ENCODE peak calls at places on chromosomes 7 and 10, in seven cellular contexts. One of them, this sample, is unnamed.

GRCh38 chr10:31642296-31642695 is 286.3 kb downstream of the ARHGAP12 start:
- DNase-seq in lung: no peak
- DNase-seq in HCT116: no peak
- DNase-seq in A549: no peak
- DNase-seq in activated naive CD4-positive, alpha-beta T cell treated with anti-CD3 and anti-CD28 coated beads, Interleukin-2, amount 50 U/mL, for 16 hours: no peak
- DNase-seq in NCI-H2029: no peak
- DNase-seq in mesothelial cell of epicardium: no peak
- DNase-seq in this sample: no peak

GRCh38 chr10:49448924-49449323 is 53.0 kb upstream of the DRGX start:
- DNase-seq in lung: no peak
- DNase-seq in HCT116: no peak
- DNase-seq in A549: no peak
- DNase-seq in activated naive CD4-positive, alpha-beta T cell treated with anti-CD3 and anti-CD28 coated beads, Interleukin-2, amount 50 U/mL, for 16 hours: no peak
- DNase-seq in NCI-H2029: no peak
- DNase-seq in mesothelial cell of epicardium: no peak
- DNase-seq in this sample: no peak

GRCh38 chr7:29424295-29424983 is 139.2 kb upstream of the PRR15 start:
- DNase-seq in lung: no peak
- DNase-seq in HCT116: no peak
- DNase-seq in A549: no peak
- DNase-seq in activated naive CD4-positive, alpha-beta T cell treated with anti-CD3 and anti-CD28 coated beads, Interleukin-2, amount 50 U/mL, for 16 hours: no peak
- DNase-seq in NCI-H2029: no peak
- DNase-seq in mesothelial cell of epicardium: no peak
- DNase-seq in this sample: no peak

GRCh38 chr10:103192089-103192450 is 1.0 kb downstream of the NT5C2 start:
- DNase-seq in lung: no peak
- DNase-seq in HCT116: no peak
- DNase-seq in A549: peak
- DNase-seq in activated naive CD4-positive, alpha-beta T cell treated with anti-CD3 and anti-CD28 coated beads, Interleukin-2, amount 50 U/mL, for 16 hours: no peak
- DNase-seq in NCI-H2029: no peak
- DNase-seq in mesothelial cell of epicardium: no peak
- DNase-seq in this sample: no peak

GRCh38 chr10:69318997-69319727 is 40.9 kb downstream of the HK1 start:
- DNase-seq in lung: peak
- DNase-seq in HCT116: no peak
- DNase-seq in A549: peak
- DNase-seq in activated naive CD4-positive, alpha-beta T cell treated with anti-CD3 and anti-CD28 coated beads, Interleukin-2, amount 50 U/mL, for 16 hours: peak
- DNase-seq in NCI-H2029: no peak
- DNase-seq in mesothelial cell of epicardium: no peak
- DNase-seq in this sample: peak

GRCh38 chr10:120392245-120392644 is 64.8 kb upstream of the PLPP4 start:
- DNase-seq in lung: no peak
- DNase-seq in HCT116: no peak
- DNase-seq in A549: no peak
- DNase-seq in activated naive CD4-positive, alpha-beta T cell treated with anti-CD3 and anti-CD28 coated beads, Interleukin-2, amount 50 U/mL, for 16 hours: no peak
- DNase-seq in NCI-H2029: no peak
- DNase-seq in mesothelial cell of epicardium: no peak
- DNase-seq in this sample: no peak

GRCh38 chr7:12800501-12800900 is 113.1 kb downstream of the ARL4A start:
- DNase-seq in lung: no peak
- DNase-seq in HCT116: no peak
- DNase-seq in A549: no peak
- DNase-seq in activated naive CD4-positive, alpha-beta T cell treated with anti-CD3 and anti-CD28 coated beads, Interleukin-2, amount 50 U/mL, for 16 hours: no peak
- DNase-seq in NCI-H2029: no peak
- DNase-seq in mesothelial cell of epicardium: no peak
- DNase-seq in this sample: no peak

GRCh38 chr7:118245267-118246040 is 20.9 kb downstream of the ANKRD7 start:
- DNase-seq in lung: no peak
- DNase-seq in HCT116: no peak
- DNase-seq in A549: no peak
- DNase-seq in activated naive CD4-positive, alpha-beta T cell treated with anti-CD3 and anti-CD28 coated beads, Interleukin-2, amount 50 U/mL, for 16 hours: no peak
- DNase-seq in NCI-H2029: no peak
- DNase-seq in mesothelial cell of epicardium: no peak
- DNase-seq in this sample: no peak

GRCh38 chr10:124647421-124648130 is 96.6 kb downstream of the FAM53B start:
- DNase-seq in lung: peak
- DNase-seq in HCT116: peak
- DNase-seq in A549: peak
- DNase-seq in activated naive CD4-positive, alpha-beta T cell treated with anti-CD3 and anti-CD28 coated beads, Interleukin-2, amount 50 U/mL, for 16 hours: peak
- DNase-seq in NCI-H2029: peak
- DNase-seq in mesothelial cell of epicardium: no peak
- DNase-seq in this sample: peak

GRCh38 chr7:17524746-17525145 is 226.3 kb downstream of the AHR start:
- DNase-seq in lung: no peak
- DNase-seq in HCT116: no peak
- DNase-seq in A549: no peak
- DNase-seq in activated naive CD4-positive, alpha-beta T cell treated with anti-CD3 and anti-CD28 coated beads, Interleukin-2, amount 50 U/mL, for 16 hours: no peak
- DNase-seq in NCI-H2029: no peak
- DNase-seq in mesothelial cell of epicardium: no peak
- DNase-seq in this sample: no peak

GRCh38 chr7:485188-486081 is 34.2 kb downstream of the PDGFA start:
- DNase-seq in lung: no peak
- DNase-seq in HCT116: no peak
- DNase-seq in A549: no peak
- DNase-seq in activated naive CD4-positive, alpha-beta T cell treated with anti-CD3 and anti-CD28 coated beads, Interleukin-2, amount 50 U/mL, for 16 hours: no peak
- DNase-seq in NCI-H2029: no peak
- DNase-seq in mesothelial cell of epicardium: no peak
- DNase-seq in this sample: peak

GRCh38 chr10:83367036-83367435 is 772.3 kb upstream of the GHITM start:
- DNase-seq in lung: no peak
- DNase-seq in HCT116: no peak
- DNase-seq in A549: no peak
- DNase-seq in activated naive CD4-positive, alpha-beta T cell treated with anti-CD3 and anti-CD28 coated beads, Interleukin-2, amount 50 U/mL, for 16 hours: no peak
- DNase-seq in NCI-H2029: no peak
- DNase-seq in mesothelial cell of epicardium: no peak
- DNase-seq in this sample: no peak

GRCh38 chr7:121562274-121562673 is 166.2 kb upstream of the FAM3C start:
- DNase-seq in lung: no peak
- DNase-seq in HCT116: no peak
- DNase-seq in A549: no peak
- DNase-seq in activated naive CD4-positive, alpha-beta T cell treated with anti-CD3 and anti-CD28 coated beads, Interleukin-2, amount 50 U/mL, for 16 hours: no peak
- DNase-seq in NCI-H2029: no peak
- DNase-seq in mesothelial cell of epicardium: no peak
- DNase-seq in this sample: no peak

GRCh38 chr7:155985518-155986427 is 173.5 kb upstream of the SHH start:
- DNase-seq in lung: no peak
- DNase-seq in HCT116: no peak
- DNase-seq in A549: no peak
- DNase-seq in activated naive CD4-positive, alpha-beta T cell treated with anti-CD3 and anti-CD28 coated beads, Interleukin-2, amount 50 U/mL, for 16 hours: no peak
- DNase-seq in NCI-H2029: no peak
- DNase-seq in mesothelial cell of epicardium: no peak
- DNase-seq in this sample: no peak

GRCh38 chr7:11985971-11986370 is 154.0 kb upstream of the THSD7A start:
- DNase-seq in lung: no peak
- DNase-seq in HCT116: no peak
- DNase-seq in A549: no peak
- DNase-seq in activated naive CD4-positive, alpha-beta T cell treated with anti-CD3 and anti-CD28 coated beads, Interleukin-2, amount 50 U/mL, for 16 hours: no peak
- DNase-seq in NCI-H2029: no peak
- DNase-seq in mesothelial cell of epicardium: no peak
- DNase-seq in this sample: no peak

GRCh38 chr7:105800442-105800841 is 76.0 kb downstream of the ATXN7L1 start:
- DNase-seq in lung: no peak
- DNase-seq in HCT116: no peak
- DNase-seq in A549: no peak
- DNase-seq in activated naive CD4-positive, alpha-beta T cell treated with anti-CD3 and anti-CD28 coated beads, Interleukin-2, amount 50 U/mL, for 16 hours: no peak
- DNase-seq in NCI-H2029: no peak
- DNase-seq in mesothelial cell of epicardium: no peak
- DNase-seq in this sample: no peak

GRCh38 chr7:155764432-155764798 is 47.8 kb downstream of the SHH start:
- DNase-seq in lung: no peak
- DNase-seq in HCT116: no peak
- DNase-seq in A549: no peak
- DNase-seq in activated naive CD4-positive, alpha-beta T cell treated with anti-CD3 and anti-CD28 coated beads, Interleukin-2, amount 50 U/mL, for 16 hours: peak
- DNase-seq in NCI-H2029: no peak
- DNase-seq in mesothelial cell of epicardium: no peak
- DNase-seq in this sample: no peak

GRCh38 chr10:1410469-1411395 is 326.6 kb downstream of the ADARB2 start:
- DNase-seq in lung: peak
- DNase-seq in HCT116: no peak
- DNase-seq in A549: no peak
- DNase-seq in activated naive CD4-positive, alpha-beta T cell treated with anti-CD3 and anti-CD28 coated beads, Interleukin-2, amount 50 U/mL, for 16 hours: no peak
- DNase-seq in NCI-H2029: no peak
- DNase-seq in mesothelial cell of epicardium: no peak
- DNase-seq in this sample: no peak

GRCh38 chr7:83957333-83957732 is 237.3 kb downstream of the SEMA3A start:
- DNase-seq in lung: no peak
- DNase-seq in HCT116: no peak
- DNase-seq in A549: peak
- DNase-seq in activated naive CD4-positive, alpha-beta T cell treated with anti-CD3 and anti-CD28 coated beads, Interleukin-2, amount 50 U/mL, for 16 hours: no peak
- DNase-seq in NCI-H2029: no peak
- DNase-seq in mesothelial cell of epicardium: no peak
- DNase-seq in this sample: no peak

GRCh38 chr10:23514321-23514720 is 75.4 kb downstream of the OTUD1 start:
- DNase-seq in lung: no peak
- DNase-seq in HCT116: no peak
- DNase-seq in A549: no peak
- DNase-seq in activated naive CD4-positive, alpha-beta T cell treated with anti-CD3 and anti-CD28 coated beads, Interleukin-2, amount 50 U/mL, for 16 hours: no peak
- DNase-seq in NCI-H2029: no peak
- DNase-seq in mesothelial cell of epicardium: no peak
- DNase-seq in this sample: no peak

GRCh38 chr10:43262902-43263466 is 3.9 kb downstream of the RASGEF1A start:
- DNase-seq in lung: no peak
- DNase-seq in HCT116: no peak
- DNase-seq in A549: no peak
- DNase-seq in activated naive CD4-positive, alpha-beta T cell treated with anti-CD3 and anti-CD28 coated beads, Interleukin-2, amount 50 U/mL, for 16 hours: no peak
- DNase-seq in NCI-H2029: no peak
- DNase-seq in mesothelial cell of epicardium: no peak
- DNase-seq in this sample: no peak

GRCh38 chr10:107442035-107442505 is 277.6 kb upstream of the SORCS1 start:
- DNase-seq in lung: no peak
- DNase-seq in HCT116: no peak
- DNase-seq in A549: no peak
- DNase-seq in activated naive CD4-positive, alpha-beta T cell treated with anti-CD3 and anti-CD28 coated beads, Interleukin-2, amount 50 U/mL, for 16 hours: no peak
- DNase-seq in NCI-H2029: no peak
- DNase-seq in mesothelial cell of epicardium: no peak
- DNase-seq in this sample: no peak

GRCh38 chr10:3887885-3888476 is 103.0 kb upstream of the KLF6 start:
- DNase-seq in lung: no peak
- DNase-seq in HCT116: no peak
- DNase-seq in A549: peak
- DNase-seq in activated naive CD4-positive, alpha-beta T cell treated with anti-CD3 and anti-CD28 coated beads, Interleukin-2, amount 50 U/mL, for 16 hours: no peak
- DNase-seq in NCI-H2029: no peak
- DNase-seq in mesothelial cell of epicardium: no peak
- DNase-seq in this sample: peak

GRCh38 chr7:132500727-132501410 is 75.4 kb downstream of the PLXNA4 start:
- DNase-seq in lung: peak
- DNase-seq in HCT116: no peak
- DNase-seq in A549: peak
- DNase-seq in activated naive CD4-positive, alpha-beta T cell treated with anti-CD3 and anti-CD28 coated beads, Interleukin-2, amount 50 U/mL, for 16 hours: no peak
- DNase-seq in NCI-H2029: no peak
- DNase-seq in mesothelial cell of epicardium: no peak
- DNase-seq in this sample: no peak

GRCh38 chr10:72334196-72334831 is 20.4 kb downstream of the DNAJB12 start:
- DNase-seq in lung: no peak
- DNase-seq in HCT116: no peak
- DNase-seq in A549: no peak
- DNase-seq in activated naive CD4-positive, alpha-beta T cell treated with anti-CD3 and anti-CD28 coated beads, Interleukin-2, amount 50 U/mL, for 16 hours: no peak
- DNase-seq in NCI-H2029: no peak
- DNase-seq in mesothelial cell of epicardium: peak
- DNase-seq in this sample: no peak

GRCh38 chr7:100793806-100794660 is 33.3 kb downstream of the EPHB4 start:
- DNase-seq in lung: no peak
- DNase-seq in HCT116: no peak
- DNase-seq in A549: no peak
- DNase-seq in activated naive CD4-positive, alpha-beta T cell treated with anti-CD3 and anti-CD28 coated beads, Interleukin-2, amount 50 U/mL, for 16 hours: no peak
- DNase-seq in NCI-H2029: no peak
- DNase-seq in mesothelial cell of epicardium: no peak
- DNase-seq in this sample: no peak

GRCh38 chr10:72049969-72050781 is 38.2 kb downstream of the SPOCK2 start:
- DNase-seq in lung: no peak
- DNase-seq in HCT116: no peak
- DNase-seq in A549: no peak
- DNase-seq in activated naive CD4-positive, alpha-beta T cell treated with anti-CD3 and anti-CD28 coated beads, Interleukin-2, amount 50 U/mL, for 16 hours: no peak
- DNase-seq in NCI-H2029: no peak
- DNase-seq in mesothelial cell of epicardium: no peak
- DNase-seq in this sample: no peak

This sample was measured in Calu3.